ENCODE peak calls at places on chromosomes 6 and 20, in six cellular contexts. Y, N, S, A, D and W are unnamed samples.
A peak's percentile ranks its signal among the peaks of the same experiment; 100 is the strongest.

GRCh38 chr6:1787894-1788293 is 178.2 kb downstream of the FOXC1 start:
- DNase-seq in Y (no peak), A (no peak), D (no peak), S (no peak), N (peak; percentile 65), W (no peak)

GRCh38 chr20:32149566-32150170 is 40.2 kb downstream of the TM9SF4 start:
- DNase-seq in N (peak; percentile 21), S (no peak), Y (no peak), A (no peak), D (no peak), W (peak; percentile 11)

GRCh38 chr6:37272834-37273566 is 15.1 kb upstream of the TMEM217 start:
- DNase-seq in S (no peak), A (no peak), N (no peak), D (no peak), Y (no peak), W (no peak)

GRCh38 chr20:1189827-1190226 is 5.0 kb upstream of the TMEM74B start:
- DNase-seq in N (no peak), A (no peak), S (no peak), D (no peak), Y (no peak), W (no peak)

GRCh38 chr6:50936277-50936681 is 117.6 kb downstream of the TFAP2B start:
- DNase-seq in Y (no peak), D (no peak), S (no peak), N (no peak), A (no peak), W (no peak)

GRCh38 chr6:124927806-124928205 is 34.4 kb upstream of the RNF217 start:
- DNase-seq in S (no peak), D (no peak), Y (no peak), A (no peak), N (peak; percentile 84), W (no peak)

GRCh38 chr20:51189814-51190782 is 167.2 kb upstream of the KCNG1 start:
- DNase-seq in Y (peak; percentile 17), D (no peak), N (no peak), A (no peak), S (no peak), W (no peak)

GRCh38 chr6:70103798-70104197 is 199.1 kb downstream of the COL9A1 start:
- DNase-seq in S (no peak), A (no peak), Y (no peak), D (no peak), N (no peak), W (no peak)

GRCh38 chr20:59804347-59804746 is 129.1 kb downstream of the SYCP2 start:
- DNase-seq in Y (no peak), A (no peak), D (no peak), S (no peak), N (no peak), W (no peak)

GRCh38 chr6:150651808-150652473 is 52.3 kb downstream of the PLEKHG1 start:
- DNase-seq in A (no peak), D (no peak), S (no peak), N (no peak), Y (no peak), W (peak; percentile 72)

GRCh38 chr6:78836610-78837009 is 30.7 kb upstream of the IRAK1BP1 start:
- DNase-seq in D (no peak), A (no peak), N (no peak), S (no peak), Y (no peak), W (no peak)

GRCh38 chr6:144156991-144157390 is 6.7 kb downstream of the STX11 start:
- DNase-seq in A (no peak), S (no peak), N (no peak), Y (peak; percentile 33), D (no peak), W (no peak)

GRCh38 chr20:10761786-10762185 is 88.0 kb upstream of the JAG1 start:
- DNase-seq in S (no peak), Y (no peak), D (no peak), N (peak; percentile 58), A (no peak), W (no peak)

GRCh38 chr6:53794073-53794719 is 609 bp upstream of the LRRC1 start:
- DNase-seq in D (peak; percentile 77), N (peak; percentile 87), Y (peak; percentile 69), A (peak; percentile 83), S (no peak), W (peak; percentile 84)

GRCh38 chr20:46089076-46089337 is 755 bp downstream of the NCOA5 start:
- DNase-seq in D (no peak), S (no peak), A (peak; percentile 15), N (peak; percentile 12), Y (no peak), W (no peak)

GRCh38 chr6:136341967-136342366 is 52.3 kb upstream of the BCLAF1 start:
- DNase-seq in S (no peak), N (no peak), Y (no peak), A (no peak), D (no peak), W (no peak)

GRCh38 chr6:31736026-31736767 is at the start of gene CLIC1:
- DNase-seq in S (peak; percentile 69), A (peak; percentile 73), Y (peak; percentile 88), D (peak; percentile 86), N (peak; percentile 75), W (peak; percentile 91)

GRCh38 chr6:163930012-163930411 is 515.5 kb downstream of the QKI start:
- DNase-seq in N (no peak), Y (no peak), A (no peak), D (no peak), S (no peak), W (no peak)

GRCh38 chr6:135438907-135439535 is 58.5 kb downstream of the AHI1 start:
- DNase-seq in D (no peak), N (peak; percentile 58), A (no peak), S (no peak), Y (no peak), W (peak; percentile 45)

GRCh38 chr6:25041676-25042598 is 106.2 kb upstream of the RIPOR2 start:
- DNase-seq in D (no peak), A (no peak), S (no peak), Y (no peak), N (no peak), W (no peak)

GRCh38 chr6:15551798-15552197 is 111.0 kb downstream of the DTNBP1 start:
- DNase-seq in A (no peak), S (peak; percentile 31), D (no peak), N (peak; percentile 13), Y (no peak), W (peak; percentile 81)

GRCh38 chr20:61546641-61547040 is 294.6 kb downstream of the CDH4 start:
- DNase-seq in Y (no peak), N (no peak), D (no peak), S (no peak), A (no peak), W (no peak)

GRCh38 chr6:39453236-39453635 is 130.7 kb upstream of the KCNK16 start:
- DNase-seq in Y (no peak), A (no peak), S (no peak), D (no peak), N (no peak), W (no peak)

GRCh38 chr6:114342086-114342825 is 567 bp downstream of the HS3ST5 start:
- DNase-seq in A (no peak), Y (peak; percentile 46), N (no peak), D (peak; percentile 81), S (peak; percentile 40), W (peak; percentile 30)

GRCh38 chr6:123821112-123821511 is 17.4 kb downstream of the NKAIN2 start:
- DNase-seq in N (no peak), Y (no peak), A (no peak), S (no peak), D (no peak), W (no peak)

GRCh38 chr20:60040471-60041162 is 82.4 kb downstream of the CDH26 start:
- DNase-seq in N (no peak), Y (no peak), S (no peak), A (no peak), D (peak; percentile 28), W (no peak)

DNA sequence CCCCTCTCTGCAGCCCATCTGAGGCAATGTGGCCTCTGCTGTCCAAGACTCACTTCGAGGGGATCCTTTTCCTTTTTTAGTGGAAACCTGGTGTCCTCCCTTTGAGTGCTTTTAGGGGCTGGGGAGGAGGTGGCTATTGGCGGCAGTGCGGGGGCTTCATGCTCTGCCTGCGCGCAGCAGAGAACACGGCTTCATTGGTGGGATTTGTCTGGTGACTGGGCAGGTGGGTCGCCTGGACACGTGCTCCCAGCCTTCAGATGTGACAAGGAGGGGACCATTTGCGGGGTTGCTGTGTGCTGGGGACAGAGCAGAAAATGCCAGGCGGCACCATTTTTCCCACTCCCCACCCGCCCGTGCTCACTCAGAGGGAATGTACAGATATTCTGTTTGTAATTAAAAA is 417.1 kb upstream of the SULF2 start:
- DNase-seq in D (no peak), S (no peak), N (no peak), A (no peak), Y (no peak), W (no peak)
- H3K9me3 ChIP-seq in D (no peaks in the 10 kb centered on the region), S (no peaks in the 10 kb centered on the region), N (no peaks in the 10 kb centered on the region), A (no peaks in the 10 kb centered on the region), Y (no peaks in the 10 kb centered on the region), W (no peaks in the 10 kb centered on the region)

DNA sequence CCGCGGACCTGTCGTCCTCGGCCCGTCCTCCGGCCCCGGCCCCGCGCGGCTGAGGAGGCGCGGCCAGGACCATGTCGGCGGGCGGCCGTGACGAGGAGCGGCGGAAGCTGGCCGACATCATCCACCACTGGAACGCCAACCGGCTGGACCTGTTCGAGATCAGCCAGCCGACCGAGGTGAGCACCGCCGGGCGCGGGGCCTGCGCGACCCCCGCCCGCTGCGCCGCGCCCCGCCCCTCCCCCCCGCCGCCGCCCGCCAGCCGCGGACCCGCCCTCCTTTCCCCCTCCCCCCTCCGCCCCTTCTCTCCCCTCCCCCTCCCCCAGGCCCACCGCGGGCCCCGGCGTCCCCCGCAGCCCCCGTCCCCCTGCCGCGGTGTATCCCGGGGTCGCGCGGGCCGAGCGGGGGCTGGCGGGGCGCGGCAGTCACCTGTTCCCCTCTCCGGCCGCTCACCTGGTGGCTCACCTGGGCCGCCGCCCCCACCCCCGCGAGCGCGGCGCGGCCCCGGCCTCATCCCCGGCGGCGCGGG is 414 bp downstream of the AFDN start:
- DNase-seq in N (no peak), D (peak; percentile 63), S (no peak), A (peak; percentile 42), Y (peak; percentile 56), W (no peak)
- H2BK120ac ChIP-seq in N (no peak overlapping the region), D (no peak overlapping the region), S (no peak overlapping the region), A (peak overlapping the region; percentile 95), Y (no peak overlapping the region), W (peak overlapping the region; percentile 79)

DNA sequence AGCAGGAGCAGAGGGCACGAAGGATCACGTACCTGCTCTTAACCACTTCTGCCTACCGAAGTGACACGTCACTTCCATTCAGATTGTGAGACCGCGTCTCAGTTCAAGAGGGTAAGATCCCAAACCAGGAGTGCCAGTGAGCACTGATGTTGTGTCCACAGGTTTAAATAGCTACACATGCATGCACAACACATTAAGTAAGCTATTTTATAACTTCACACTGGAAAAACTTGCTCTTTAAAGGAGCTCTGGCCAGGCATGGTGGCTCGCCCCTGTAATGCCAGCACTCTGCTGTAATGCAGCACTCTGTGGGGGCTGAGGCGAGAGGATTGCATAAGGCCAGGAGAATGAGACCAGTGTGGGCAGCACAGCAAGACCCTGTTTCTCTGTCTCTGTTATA is 21.1 kb downstream of the ABHD12 start:
- DNase-seq in A (no peak), N (no peak), Y (no peak), D (no peak), S (no peak), W (no peak)
- H3K9me3 ChIP-seq in A (peaks cover 4% of the 10 kb centered on the region), N (peaks cover 33% of the 10 kb centered on the region), Y (no peaks in the 10 kb centered on the region), D (no peaks in the 10 kb centered on the region), S (no peaks in the 10 kb centered on the region), W (peaks cover 22% of the 10 kb centered on the region)

DNA sequence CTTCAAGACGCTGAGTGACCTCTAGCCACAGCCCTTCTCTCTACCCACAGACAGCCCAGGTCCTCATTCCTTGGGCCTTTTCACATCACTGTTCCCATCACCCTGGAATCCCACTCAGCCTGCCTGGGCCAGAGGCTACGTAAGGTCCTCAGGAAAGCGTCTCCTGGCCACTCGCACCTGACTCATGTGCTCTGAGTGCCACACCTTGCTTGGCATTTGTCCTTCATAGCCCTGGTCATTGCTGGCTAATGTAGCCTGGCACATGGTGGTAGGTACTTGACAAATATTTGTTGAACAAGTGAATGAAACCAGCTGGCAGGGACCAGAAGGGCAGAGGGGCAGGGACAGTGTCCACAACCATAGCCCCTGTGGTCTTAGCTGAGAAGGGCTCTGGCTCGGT is 50.6 kb upstream of the FANCE start:
- DNase-seq in S (no peak), D (no peak), Y (no peak), N (no peak), A (peak; percentile 79), W (no peak)
- H2BK120ac ChIP-seq in S (no peak overlapping the region), D (no peak overlapping the region), Y (no peak overlapping the region), N (no peak overlapping the region), A (peak overlapping the region; percentile 13), W (no peak overlapping the region)